ENCODE peak calls at places on chromosomes 13 and 19, in five cellular contexts. L, B, X, D and Y are unnamed samples. For H3K4me1, the result is how much of the 10 kb centered on the place peaks cover.

GRCh38 chr13:113664751-113665581 is 2.1 kb upstream of the GRK1 start:
- DNase-seq in D (no peak), X (no peak), B (no peak), L (no peak), Y (no peak)

GRCh38 chr19:6271251-6271650 is 8.5 kb downstream of the MLLT1 start:
- DNase-seq in D (no peak), X (no peak), B (no peak), L (no peak), Y (no peak)

GRCh38 chr19:13300421-13301030 is 150.3 kb downstream of the IER2 start:
- DNase-seq in B (no peak), D (no peak), X (no peak), L (no peak), Y (no peak)

GRCh38 chr19:16379521-16380313 is 55.1 kb downstream of the KLF2 start:
- DNase-seq in L (no peak), X (no peak), B (no peak), D (no peak), Y (no peak)

GRCh38 chr19:51698296-51698695 is 5.2 kb downstream of the SPACA6 start:
- DNase-seq in X (no peak), L (no peak), D (no peak), B (no peak), Y (no peak)

GRCh38 chr19:35949131-35949530 is 13.0 kb downstream of the LRFN3 start:
- DNase-seq in L (no peak), X (no peak), D (no peak), B (no peak), Y (no peak)

GRCh38 chr13:110479215-110479545 is 82.3 kb downstream of the RAB20 start:
- DNase-seq in B (no peak), L (no peak), D (no peak), X (no peak), Y (no peak)

GRCh38 chr19:31232871-31233270 is 116.4 kb downstream of the TSHZ3 start:
- DNase-seq in L (no peak), X (no peak), D (no peak), B (no peak), Y (no peak)

GRCh38 chr19:3270908-3271307 is 46.4 kb downstream of the CELF5 start:
- DNase-seq in L (no peak), X (peak), D (no peak), B (peak), Y (no peak)

GRCh38 chr19:32407004-32407992 is 1.7 kb downstream of the DPY19L3 start:
- DNase-seq in X (no peak), L (no peak), B (no peak), D (no peak), Y (no peak)

GRCh38 chr19:22527554-22527953 is 105.4 kb upstream of the ZNF98 start:
- DNase-seq in L (no peak), X (no peak), B (no peak), D (no peak), Y (no peak)

GRCh38 chr19:12648088-12648487 is 18.5 kb downstream of the MAN2B1 start:
- DNase-seq in D (peak), X (no peak), L (no peak), B (no peak), Y (no peak)

GRCh38 chr19:16259385-16260159 is 61.9 kb downstream of the AP1M1 start:
- DNase-seq in L (peak), D (no peak), B (no peak), X (no peak), Y (no peak)

GRCh38 chr13:32413284-32413683 is 14.6 kb downstream of the N4BP2L1 start:
- DNase-seq in B (no peak), X (no peak), L (no peak), D (no peak), Y (no peak)

GRCh38 chr13:32408296-32408998 is 19.5 kb downstream of the N4BP2L1 start:
- DNase-seq in X (no peak), L (no peak), D (no peak), B (no peak), Y (no peak)

GRCh38 chr13:32407854-32408253 is 20.1 kb downstream of the N4BP2L1 start:
- DNase-seq in L (no peak), X (no peak), B (no peak), D (no peak), Y (no peak)

GRCh38 chr13:32408999-32409313 is 19.0 kb downstream of the N4BP2L1 start:
- DNase-seq in L (no peak), D (no peak), B (no peak), X (no peak), Y (no peak)

DNA sequence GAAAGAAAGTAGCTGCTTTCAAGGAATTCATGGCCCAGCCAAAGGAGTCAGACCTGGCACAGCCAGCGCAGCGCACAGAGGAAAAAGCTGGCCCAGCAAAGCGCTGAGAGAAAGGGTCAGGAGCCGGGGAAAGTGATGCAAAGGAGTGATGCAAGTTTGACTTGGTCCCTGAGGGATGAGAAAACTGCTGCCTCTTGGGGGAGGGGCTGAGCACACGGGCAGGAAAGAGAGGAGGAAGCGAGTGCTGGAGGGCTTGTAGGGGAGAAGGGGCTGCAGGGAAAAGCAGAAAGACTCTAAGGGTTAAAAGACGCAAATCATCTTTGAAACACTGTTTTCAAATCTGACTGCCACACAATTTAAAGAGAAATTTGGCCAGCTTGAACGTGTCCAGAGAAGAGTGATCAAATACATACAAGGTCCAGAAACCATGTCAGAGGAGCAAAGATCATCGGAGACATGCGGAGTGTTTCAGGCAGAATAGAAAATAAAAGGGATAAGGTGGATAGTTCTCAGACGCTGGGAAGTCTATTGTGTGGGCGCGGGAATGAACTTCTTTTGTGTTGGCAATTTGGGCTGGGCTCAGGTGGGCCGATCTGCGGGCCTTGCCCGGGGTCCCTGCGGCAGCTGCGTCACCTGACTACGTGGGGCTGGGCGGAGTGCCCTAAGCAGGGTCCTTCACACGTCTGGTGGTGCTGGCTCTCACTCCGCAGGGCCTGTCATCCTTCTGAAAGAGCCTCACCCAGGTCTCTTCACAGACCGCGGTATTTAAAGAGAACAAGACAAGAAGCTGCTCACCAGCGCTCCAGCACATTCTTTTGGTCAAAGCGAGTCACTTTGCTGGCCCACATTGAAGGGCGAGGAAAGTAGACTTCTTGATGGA is 18.1 kb downstream of the N4BP2L1 start:
- DNase-seq in X (no peak), B (no peak), L (no peak), D (peak), Y (no peak)
- H3K4me3 ChIP-seq in X (no peak), B (no peak), L (no peak), D (no peak), Y (peak)

GRCh38 chr19:34359954-34360315 is 5.1 kb upstream of the GPI start:
- DNase-seq in L (no peak), X (no peak), B (no peak), D (no peak), Y (no peak)
- H3K4me1 ChIP-seq in L (under half), X (under half), B (under half), D (under half), Y (under half)

GRCh38 chr19:33434886-33435705 is 61.6 kb downstream of the CEBPG start:
- DNase-seq in D (no peak), L (no peak), B (no peak), X (no peak), Y (no peak)

GRCh38 chr19:33436360-33437345 is 63.1 kb downstream of the CEBPG start:
- DNase-seq in L (no peak), X (no peak), B (no peak), D (no peak), Y (no peak)

GRCh38 chr19:33434090-33434885 is 60.8 kb downstream of the CEBPG start:
- DNase-seq in L (no peak), B (no peak), X (no peak), D (no peak), Y (no peak)

GRCh38 chr19:33437351-33438015 is 64.0 kb downstream of the CEBPG start:
- DNase-seq in X (no peak), L (no peak), D (no peak), B (no peak), Y (no peak)

GRCh38 chr19:33435706-33436359 is 62.3 kb downstream of the CEBPG start:
- DNase-seq in B (no peak), X (no peak), D (no peak), L (no peak), Y (no peak)
- H3K4me3 ChIP-seq in B (no peak), X (no peak), D (no peak), L (no peak), Y (no peak)

GRCh38 chr19:18340237-18340989 is at the start of gene PGPEP1:
- DNase-seq in B (peak), D (peak), L (no peak), X (peak), Y (no peak)
- H3K4me1 ChIP-seq in B (under half), D (under half), L (under half), X (under half), Y (under half)

GRCh38 chr13:50068508-50068907 is 53.3 kb downstream of the KCNRG start:
- DNase-seq in D (no peak), X (no peak), L (no peak), B (no peak), Y (no peak)

GRCh38 chr13:50072676-50073075 is 57.4 kb downstream of the KCNRG start:
- DNase-seq in D (no peak), L (no peak), X (no peak), B (no peak), Y (no peak)

GRCh38 chr13:50065712-50066111 is 50.5 kb downstream of the KCNRG start:
- DNase-seq in B (no peak), X (no peak), D (no peak), L (no peak), Y (no peak)

GRCh38 chr13:50071399-50071798 is 56.2 kb downstream of the KCNRG start:
- DNase-seq in D (no peak), L (no peak), B (no peak), X (no peak), Y (no peak)

DNA sequence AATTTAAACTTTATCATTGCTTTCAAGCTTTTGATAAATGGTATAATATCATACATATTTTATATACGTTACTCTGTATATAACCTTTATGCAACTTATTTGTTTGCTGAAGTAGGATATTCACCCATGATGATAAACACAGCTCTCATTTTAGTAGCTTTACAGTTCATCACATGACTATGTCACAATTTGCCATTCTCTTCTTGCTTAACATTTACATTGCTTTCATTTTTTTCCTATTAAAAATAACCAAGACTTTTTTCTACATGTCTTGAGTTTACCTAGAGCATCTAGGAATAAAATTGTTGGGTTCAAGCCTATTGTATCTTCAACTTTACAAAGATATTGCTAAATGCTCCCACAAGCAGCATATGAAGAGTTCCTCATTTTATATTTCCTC is 54.0 kb downstream of the KCNRG start:
- DNase-seq in X (no peak), D (no peak), B (no peak), L (no peak), Y (no peak)
- H3K4me3 ChIP-seq in X (no peak), D (no peak), B (no peak), L (no peak), Y (no peak)

GRCh38 chr13:29885967-29886366 is 35.5 kb upstream of the UBL3 start:
- DNase-seq in X (no peak), D (no peak), L (no peak), B (no peak), Y (no peak)

GRCh38 chr13:29887030-29887557 is 36.7 kb upstream of the UBL3 start:
- DNase-seq in D (no peak), X (no peak), B (no peak), L (no peak), Y (no peak)

GRCh38 chr13:29886446-29886845 is 36.0 kb upstream of the UBL3 start:
- DNase-seq in D (no peak), X (no peak), B (no peak), L (no peak), Y (no peak)

GRCh38 chr13:29887651-29888050 is 37.2 kb upstream of the UBL3 start:
- DNase-seq in D (no peak), B (no peak), L (no peak), X (no peak), Y (no peak)

DNA sequence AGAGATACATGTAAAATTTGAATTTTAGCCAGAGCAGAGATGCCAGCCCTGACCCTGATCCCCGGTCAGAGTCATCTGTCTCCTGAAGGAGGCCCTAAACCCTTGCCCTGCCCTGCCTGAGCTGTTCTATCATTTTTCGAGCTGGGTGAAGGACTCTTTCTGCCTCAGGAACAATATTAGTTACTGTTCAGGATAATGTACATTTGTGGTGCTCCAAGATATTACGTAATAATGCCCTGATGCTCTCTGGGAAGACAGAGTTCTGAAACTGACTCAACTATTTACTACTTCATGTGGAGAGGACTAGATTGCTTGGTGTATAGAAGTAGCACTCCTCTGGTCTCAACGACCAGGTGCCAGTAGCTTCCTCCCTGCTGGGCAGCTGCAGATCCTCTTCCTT is 37.9 kb upstream of the UBL3 start:
- DNase-seq in X (no peak), L (no peak), D (no peak), B (no peak), Y (no peak)
- H3K4me1 ChIP-seq in X (under half), L (under half), D (under half), B (under half), Y (under half)

GRCh38 chr19:45355910-45356309 is 14.5 kb downstream of the ERCC2 start:
- DNase-seq in X (no peak), L (no peak), D (no peak), B (no peak), Y (no peak)

GRCh38 chr19:45355402-45355801 is 14.9 kb downstream of the KLC3 start:
- DNase-seq in X (no peak), L (no peak), B (no peak), D (no peak), Y (no peak)

GRCh38 chr19:45358213-45358792 is 12.1 kb downstream of the ERCC2 start:
- DNase-seq in L (no peak), X (no peak), D (no peak), B (no peak), Y (no peak)

GRCh38 chr19:45357445-45357783 is 13.0 kb downstream of the ERCC2 start:
- DNase-seq in B (no peak), D (no peak), X (no peak), L (no peak), Y (no peak)

DNA sequence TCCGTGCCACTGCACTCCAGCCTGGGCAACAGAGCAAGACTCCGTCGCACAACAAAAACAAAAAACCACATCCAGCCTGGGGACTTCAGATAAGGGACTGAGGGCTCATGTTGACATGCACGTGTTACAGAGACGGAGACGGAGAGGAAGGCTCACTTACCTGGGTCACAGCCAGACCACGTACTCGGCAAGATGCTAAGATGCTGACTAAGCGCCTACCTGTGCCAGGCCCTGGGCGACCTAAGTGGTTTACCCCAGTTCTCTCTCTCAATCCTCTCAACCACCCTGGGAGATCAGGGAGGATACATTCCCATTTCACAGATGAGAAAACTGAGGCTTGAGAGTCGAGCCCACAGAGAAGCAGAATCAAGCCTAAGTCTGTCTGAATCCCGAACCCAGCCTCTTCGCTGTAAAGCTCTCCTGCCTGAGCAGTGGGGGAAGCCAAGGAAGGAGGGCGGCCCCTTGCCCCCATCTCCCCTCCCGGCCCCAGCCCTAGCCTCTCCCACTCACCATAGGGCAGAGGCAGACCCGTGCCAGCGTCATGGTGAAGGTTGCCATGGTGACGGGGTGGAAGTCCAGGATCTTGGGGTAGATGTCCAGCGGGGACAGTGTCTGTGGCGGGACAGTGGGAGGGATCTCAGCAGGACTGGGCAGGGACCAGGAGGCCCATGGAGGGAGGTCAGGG is 13.5 kb downstream of the ERCC2 start:
- DNase-seq in L (no peak), B (no peak), X (no peak), D (no peak), Y (no peak)
- H3K4me3 ChIP-seq in L (no peak), B (no peak), X (no peak), D (no peak), Y (no peak)